ENCODE peak calls at places on chromosomes 11 and 22, in four cellular contexts. One of them, this sample, is unnamed. For H3K9me3, the result is how much of the 10 kb centered on the place peaks cover.

GRCh38 chr11:125448136-125448535 is 47.9 kb downstream of the FEZ1 start:
- DNase-seq in H1: no peak
- DNase-seq in DND-41: no peak
- DNase-seq in tibial nerve: no peak
- DNase-seq in this sample: no peak

GRCh38 chr11:71186861-71187260 is 65.5 kb downstream of the SHANK2 start:
- DNase-seq in H1: no peak
- DNase-seq in DND-41: no peak
- DNase-seq in tibial nerve: no peak
- DNase-seq in this sample: no peak

GRCh38 chr11:64848779-64849599 is 4.5 kb upstream of the CDC42BPG start:
- DNase-seq in H1: no peak
- DNase-seq in DND-41: no peak
- DNase-seq in tibial nerve: no peak
- DNase-seq in this sample: no peak

GRCh38 chr22:32205974-32206773 is 1.3 kb upstream of the RFPL2 start:
- DNase-seq in H1: no peak
- DNase-seq in DND-41: no peak
- DNase-seq in tibial nerve: no peak
- DNase-seq in this sample: no peak

GRCh38 chr11:64673279-64673678 is 49.7 kb downstream of the NRXN2 start:
- DNase-seq in H1: no peak
- DNase-seq in DND-41: no peak
- DNase-seq in tibial nerve: no peak
- DNase-seq in this sample: no peak

GRCh38 chr11:68924073-68924925 is 20.6 kb downstream of the IGHMBP2 start:
- DNase-seq in H1: no peak
- DNase-seq in DND-41: no peak
- DNase-seq in tibial nerve: no peak
- DNase-seq in this sample: no peak

GRCh38 chr22:20479612-20480196 is 15.9 kb downstream of the KLHL22 start:
- DNase-seq in H1: no peak
- DNase-seq in DND-41: no peak
- DNase-seq in tibial nerve: no peak
- DNase-seq in this sample: no peak

GRCh38 chr11:73019996-73020395 is 122.1 kb downstream of the FCHSD2 start:
- DNase-seq in H1: no peak
- DNase-seq in DND-41: no peak
- DNase-seq in tibial nerve: no peak
- DNase-seq in this sample: no peak

GRCh38 chr11:15213471-15214231 is 98.9 kb downstream of the INSC start:
- DNase-seq in H1: no peak
- DNase-seq in DND-41: no peak
- DNase-seq in tibial nerve: no peak
- DNase-seq in this sample: no peak

GRCh38 chr22:36049678-36049997 is 21.0 kb upstream of the RBFOX2 start:
- DNase-seq in H1: no peak
- DNase-seq in DND-41: no peak
- DNase-seq in tibial nerve: no peak
- DNase-seq in this sample: no peak

GRCh38 chr22:47609653-47610052 is 847.2 kb downstream of the TBC1D22A start:
- DNase-seq in H1: no peak
- DNase-seq in DND-41: no peak
- DNase-seq in tibial nerve: no peak
- DNase-seq in this sample: no peak
- H3K9me3 ChIP-seq in H1: under half
- H3K9me3 ChIP-seq in DND-41: under half
- H3K9me3 ChIP-seq in tibial nerve: under half
- H3K9me3 ChIP-seq in this sample: under half

DNA sequence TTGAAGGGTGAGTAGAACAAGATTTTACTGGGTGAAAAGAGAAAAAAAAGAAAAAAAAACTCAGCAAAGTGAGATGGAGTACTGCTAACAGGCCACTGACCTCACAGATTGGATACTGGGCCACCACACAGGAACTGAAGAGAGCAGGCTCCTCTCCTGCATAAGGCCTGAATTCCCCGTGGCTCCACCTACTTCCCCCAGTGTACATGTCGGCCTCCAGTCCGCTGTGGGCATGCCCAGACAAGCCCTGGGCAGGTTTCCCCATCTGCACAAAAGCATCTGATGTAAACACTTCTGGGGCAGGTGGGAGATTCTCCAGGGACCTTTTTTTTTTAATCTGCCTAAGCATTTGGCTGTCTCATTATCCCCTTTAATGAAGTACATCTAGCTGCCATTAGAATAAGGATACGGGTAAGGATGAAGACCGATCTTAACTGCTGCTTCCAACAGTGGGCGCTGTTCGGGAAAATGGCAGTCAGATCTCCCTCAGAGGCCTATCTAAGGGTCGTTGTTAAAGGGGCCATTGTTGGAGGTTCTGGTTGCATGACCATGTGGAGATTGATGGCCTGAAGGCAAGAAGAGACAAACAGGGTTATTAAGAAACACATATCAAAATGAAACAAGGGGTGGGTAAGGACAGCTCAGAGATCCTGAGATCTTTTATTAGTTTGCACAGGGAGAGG is 48.5 kb downstream of the MS4A13 start:
- DNase-seq in H1: no peak
- DNase-seq in DND-41: peak
- DNase-seq in tibial nerve: no peak
- DNase-seq in this sample: no peak
- H3K9me3 ChIP-seq in H1: under half
- H3K9me3 ChIP-seq in DND-41: under half
- H3K9me3 ChIP-seq in tibial nerve: under half
- H3K9me3 ChIP-seq in this sample: under half

DNA sequence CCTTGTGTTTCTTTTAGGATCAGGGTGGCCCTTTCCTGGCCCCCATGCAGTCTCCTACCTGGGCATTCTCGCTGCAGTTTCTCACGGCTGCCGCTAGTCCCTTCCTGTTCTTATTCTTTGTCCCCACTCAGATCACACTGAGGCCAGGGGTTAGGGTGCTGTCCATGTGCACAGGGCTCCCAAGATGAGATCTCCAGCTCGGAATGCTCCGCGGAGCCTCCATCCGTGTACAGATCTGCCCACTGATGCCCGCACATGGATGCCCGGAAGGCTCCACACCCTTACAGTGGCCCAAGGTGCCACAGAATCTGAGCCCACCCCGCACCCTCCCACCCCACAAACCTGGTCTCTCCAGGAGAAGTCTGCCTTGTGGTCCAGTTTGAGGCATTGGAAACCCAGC is 457.3 kb downstream of the TBC1D22A start:
- DNase-seq in H1: no peak
- DNase-seq in DND-41: no peak
- DNase-seq in tibial nerve: no peak
- DNase-seq in this sample: no peak
- H3K9me3 ChIP-seq in H1: half or more
- H3K9me3 ChIP-seq in DND-41: under half
- H3K9me3 ChIP-seq in tibial nerve: under half
- H3K9me3 ChIP-seq in this sample: under half

GRCh38 chr22:49554741-49555140 is 272.9 kb downstream of the BRD1 start:
- DNase-seq in H1: no peak
- DNase-seq in DND-41: no peak
- DNase-seq in tibial nerve: peak
- DNase-seq in this sample: no peak
- H3K9me3 ChIP-seq in H1: under half
- H3K9me3 ChIP-seq in DND-41: under half
- H3K9me3 ChIP-seq in tibial nerve: under half
- H3K9me3 ChIP-seq in this sample: under half

DNA sequence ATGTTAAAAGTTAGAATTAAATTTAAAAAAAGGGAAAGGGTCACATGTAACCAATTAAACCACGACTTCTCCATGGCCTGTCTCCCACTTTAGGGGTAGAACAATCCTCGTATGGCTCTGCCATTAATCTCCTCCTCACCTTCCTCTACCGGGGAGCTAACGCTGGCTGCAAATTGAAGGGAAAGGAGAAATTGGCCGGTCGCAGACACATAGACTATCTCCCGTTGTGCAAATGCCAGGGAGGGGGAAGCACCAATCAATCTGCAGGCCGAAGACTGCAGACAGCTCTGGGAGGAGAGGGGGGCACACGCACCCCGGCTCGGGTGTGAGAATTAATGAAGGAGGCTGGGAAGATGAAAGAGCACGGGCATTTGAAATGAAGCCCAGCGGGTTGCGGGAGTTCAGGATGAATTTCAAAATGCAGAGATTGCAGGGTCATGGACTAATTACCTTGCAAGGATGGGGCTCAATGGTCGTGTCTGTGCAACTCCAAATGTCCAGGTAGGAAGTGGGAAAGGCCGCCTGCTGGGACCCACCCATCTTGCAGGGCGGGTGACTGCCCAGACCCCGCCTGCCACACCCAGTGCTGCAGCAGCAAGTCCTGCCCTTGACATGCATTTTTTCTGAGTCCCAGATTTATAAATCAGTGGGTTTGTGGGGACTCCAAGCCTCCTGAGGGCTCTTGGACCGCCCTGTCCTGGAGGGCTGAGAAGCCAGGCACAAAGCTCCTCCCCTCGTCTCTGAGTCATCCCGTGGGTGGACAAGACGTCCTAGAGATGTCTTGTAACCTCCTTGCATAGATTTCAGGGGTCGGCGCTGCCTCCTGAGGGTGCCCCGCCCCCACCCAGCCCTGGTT is 534.2 kb downstream of the TBC1D22A start:
- DNase-seq in H1: no peak
- DNase-seq in DND-41: no peak
- DNase-seq in tibial nerve: no peak
- DNase-seq in this sample: no peak
- H3K9me3 ChIP-seq in H1: half or more
- H3K9me3 ChIP-seq in DND-41: under half
- H3K9me3 ChIP-seq in tibial nerve: under half
- H3K9me3 ChIP-seq in this sample: under half

DNA sequence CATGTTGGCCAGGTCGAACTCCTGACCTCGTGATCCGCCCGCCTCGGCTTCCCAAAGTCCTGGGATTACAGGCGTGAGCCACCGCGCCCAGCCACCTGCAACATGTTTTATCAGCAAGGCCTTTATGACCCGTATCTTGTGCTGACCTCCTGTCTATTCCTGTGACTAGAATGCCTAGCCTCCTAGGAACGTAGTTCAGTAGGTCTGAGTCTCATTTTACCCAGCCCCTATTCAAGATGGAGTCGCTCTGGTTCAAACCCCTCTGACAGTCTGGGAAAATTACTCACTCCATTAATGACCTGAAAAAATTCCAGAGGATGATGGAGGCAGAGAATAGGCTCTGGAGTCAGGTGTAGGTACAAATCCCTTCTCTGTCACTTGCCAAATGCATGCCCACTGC is 30.0 kb upstream of the CXCR5 start:
- DNase-seq in H1: no peak
- DNase-seq in DND-41: no peak
- DNase-seq in tibial nerve: no peak
- DNase-seq in this sample: no peak
- H3K9me3 ChIP-seq in H1: under half
- H3K9me3 ChIP-seq in DND-41: under half
- H3K9me3 ChIP-seq in tibial nerve: under half
- H3K9me3 ChIP-seq in this sample: under half

GRCh38 chr11:98365185-98365584 is 655.6 kb upstream of the CNTN5 start:
- DNase-seq in H1: no peak
- DNase-seq in DND-41: no peak
- DNase-seq in tibial nerve: no peak
- DNase-seq in this sample: no peak
- H3K9me3 ChIP-seq in H1: under half
- H3K9me3 ChIP-seq in DND-41: under half
- H3K9me3 ChIP-seq in tibial nerve: under half
- H3K9me3 ChIP-seq in this sample: under half

DNA sequence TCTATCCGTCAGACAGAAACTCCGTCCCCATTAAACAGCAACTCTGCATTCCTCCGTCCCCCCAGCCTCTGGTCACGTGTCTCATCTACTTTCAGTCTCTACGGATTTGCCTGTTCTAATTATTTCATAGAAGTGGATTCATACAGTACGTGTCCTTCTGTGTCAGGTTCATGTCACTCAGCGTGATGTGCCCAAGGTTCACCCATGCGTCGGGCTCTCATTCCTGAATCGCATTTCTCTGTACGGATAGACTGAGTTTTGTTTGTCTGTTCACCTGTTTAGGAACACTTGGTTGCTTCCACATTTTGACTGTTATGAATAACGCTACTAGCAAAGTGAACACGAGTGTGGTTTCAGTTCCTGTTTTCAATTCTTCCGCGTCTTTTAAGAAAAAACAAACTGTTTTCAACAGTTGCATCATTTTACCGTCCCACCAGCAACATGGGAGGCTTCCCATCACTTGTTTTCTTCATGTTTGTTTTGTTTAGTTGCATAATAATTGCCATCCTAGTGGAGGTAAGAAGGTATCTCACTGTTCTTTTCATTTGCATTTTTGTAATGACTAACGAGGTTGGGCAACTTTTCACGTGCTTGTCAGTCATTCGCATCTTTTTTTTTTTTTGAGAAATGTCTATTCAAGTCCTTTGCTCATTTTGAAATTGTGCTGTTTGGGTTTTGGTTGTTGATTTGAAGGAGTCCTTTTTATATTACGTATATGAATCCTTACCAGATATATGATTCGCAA is 8.9 kb upstream of the NLRP6 start:
- DNase-seq in H1: no peak
- DNase-seq in DND-41: peak
- DNase-seq in tibial nerve: no peak
- DNase-seq in this sample: peak
- H3K9me3 ChIP-seq in H1: under half
- H3K9me3 ChIP-seq in DND-41: under half
- H3K9me3 ChIP-seq in tibial nerve: under half
- H3K9me3 ChIP-seq in this sample: under half

This sample was measured in CD8-positive, alpha-beta memory T cell.